ENCODE peak calls at places on chromosomes 1 and 21, in six cellular contexts. I is cardiac muscle cell; S is CD8-positive, alpha-beta memory T cell; G is fibroblast of mammary gland; H is stomach; Z is naive thymus-derived CD4-positive, alpha-beta T cell. C is an unnamed sample.

GRCh38 chr1:77661696-77662095 is 20.8 kb downstream of the ZZZ3 start:
- DNase-seq in I (no peak), S (no peak), G (no peak), H (no peak), Z (no peak), C (no peak)

GRCh38 chr21:36209626-36210171 is 53.1 kb downstream of the DOP1B start:
- DNase-seq in I (peak), S (peak), G (peak), H (peak), Z (peak), C (peak)

GRCh38 chr21:43775795-43776430 is at the start of gene CSTB:
- DNase-seq in I (peak), S (peak), G (no peak), H (peak), Z (peak), C (peak)

GRCh38 chr1:97911266-97912215 is 9.3 kb downstream of the DPYD start:
- DNase-seq in I (no peak), S (no peak), G (no peak), H (no peak), Z (peak), C (peak)

GRCh38 chr1:9914603-9914937 is 4.5 kb upstream of the CTNNBIP1 start:
- DNase-seq in I (no peak), S (no peak), G (no peak), H (no peak), Z (no peak), C (no peak)

GRCh38 chr1:7366286-7366954 is 404.7 kb upstream of the VAMP3 start:
- DNase-seq in I (no peak), S (no peak), G (no peak), H (no peak), Z (no peak), C (no peak)

GRCh38 chr1:59779949-59780348 is 34.8 kb upstream of the HOOK1 start:
- DNase-seq in I (no peak), S (no peak), G (no peak), H (no peak), Z (no peak), C (no peak)

GRCh38 chr21:38503588-38503987 is 5.3 kb upstream of the ERG start:
- DNase-seq in I (no peak), S (no peak), G (peak), H (no peak), Z (no peak), C (no peak)

GRCh38 chr1:93686497-93687250 is 5.0 kb upstream of the BCAR3 start:
- DNase-seq in I (no peak), S (no peak), G (no peak), H (no peak), Z (no peak), C (no peak)

GRCh38 chr1:53408755-53409129 is 50.5 kb upstream of the DMRTB1 start:
- DNase-seq in I (no peak), S (no peak), G (no peak), H (no peak), Z (no peak), C (no peak)

GRCh38 chr21:46002841-46003574 is 21.4 kb downstream of the COL6A1 start:
- DNase-seq in I (no peak), S (no peak), G (no peak), H (peak), Z (no peak), C (no peak)

GRCh38 chr1:92653605-92654381 is 131.1 kb downstream of the EVI5 start:
- DNase-seq in I (no peak), S (no peak), G (no peak), H (no peak), Z (no peak), C (no peak)

GRCh38 chr1:198088360-198089071 is 68.3 kb upstream of the NEK7 start:
- DNase-seq in I (peak), S (no peak), G (peak), H (no peak), Z (peak), C (peak)

GRCh38 chr1:112985123-112985522 is 29.1 kb upstream of the SLC16A1 start:
- DNase-seq in I (no peak), S (no peak), G (no peak), H (no peak), Z (no peak), C (no peak)

GRCh38 chr1:109615879-109616278 is 3.5 kb downstream of the GNAT2 start:
- DNase-seq in I (no peak), S (no peak), G (no peak), H (no peak), Z (no peak), C (no peak)

GRCh38 chr1:218274551-218274950 is 10.5 kb upstream of the RRP15 start:
- DNase-seq in I (no peak), S (no peak), G (no peak), H (no peak), Z (no peak), C (no peak)

GRCh38 chr1:108643492-108644333 is 17.2 kb downstream of the HENMT1 start:
- DNase-seq in I (peak), S (peak), G (peak), H (peak), Z (peak), C (peak)

GRCh38 chr1:54698346-54698745 is 17.3 kb upstream of the TTC4 start:
- DNase-seq in I (no peak), S (no peak), G (no peak), H (no peak), Z (no peak), C (no peak)

GRCh38 chr1:8689431-8690252 is 127.8 kb downstream of the RERE start:
- DNase-seq in I (no peak), S (no peak), G (no peak), H (no peak), Z (no peak), C (no peak)

GRCh38 chr1:71979947-71980346 is 302.4 kb downstream of the NEGR1 start:
- DNase-seq in I (no peak), S (no peak), G (no peak), H (no peak), Z (no peak), C (no peak)

GRCh38 chr1:54506594-54506993 is 41.4 kb upstream of the ACOT11 start:
- DNase-seq in I (no peak), S (no peak), G (no peak), H (no peak), Z (no peak), C (no peak)

GRCh38 chr1:206923009-206923960 is 1.5 kb upstream of the FCMR start:
- DNase-seq in I (no peak), S (peak), G (no peak), H (no peak), Z (peak), C (peak)

GRCh38 chr1:48761411-48761810 is 15.3 kb downstream of the BEND5 start:
- DNase-seq in I (no peak), S (no peak), G (peak), H (no peak), Z (no peak), C (no peak)

GRCh38 chr1:226596531-226597165 is 48.1 kb downstream of the STUM start:
- DNase-seq in I (no peak), S (no peak), G (no peak), H (no peak), Z (no peak), C (no peak)

GRCh38 chr1:206734499-206735142 is 36.0 kb upstream of the IL19 start:
- DNase-seq in I (peak), S (peak), G (peak), H (peak), Z (peak), C (peak)

GRCh38 chr1:229620876-229621275 is 5.0 kb downstream of the TAF5L start:
- DNase-seq in I (no peak), S (no peak), G (peak), H (no peak), Z (no peak), C (no peak)

GRCh38 chr1:6180578-6181311 is 624 bp upstream of the CHD5 start:
- DNase-seq in I (peak), S (no peak), G (no peak), H (no peak), Z (no peak), C (no peak)

GRCh38 chr1:183543619-183544204 is 46.5 kb downstream of the NCF2 start:
- DNase-seq in I (peak), S (no peak), G (peak), H (no peak), Z (peak), C (peak)

GRCh38 chr1:119742193-119742592 is 26.5 kb downstream of the HMGCS2 start:
- DNase-seq in I (no peak), S (no peak), G (no peak), H (no peak), Z (no peak), C (no peak)

GRCh38 chr1:205998457-205999241 is 4.5 kb downstream of the RAB7B start:
- DNase-seq in I (peak), S (no peak), G (no peak), H (no peak), Z (no peak), C (no peak)

GRCh38 chr1:96845464-96845863 is 123.9 kb downstream of the PTBP2 start:
- DNase-seq in I (peak), S (no peak), G (peak), H (peak), Z (no peak), C (peak)

GRCh38 chr1:192543445-192543844 is 32.1 kb upstream of the RGS1 start:
- DNase-seq in I (no peak), S (no peak), G (no peak), H (no peak), Z (no peak), C (no peak)

DNA sequence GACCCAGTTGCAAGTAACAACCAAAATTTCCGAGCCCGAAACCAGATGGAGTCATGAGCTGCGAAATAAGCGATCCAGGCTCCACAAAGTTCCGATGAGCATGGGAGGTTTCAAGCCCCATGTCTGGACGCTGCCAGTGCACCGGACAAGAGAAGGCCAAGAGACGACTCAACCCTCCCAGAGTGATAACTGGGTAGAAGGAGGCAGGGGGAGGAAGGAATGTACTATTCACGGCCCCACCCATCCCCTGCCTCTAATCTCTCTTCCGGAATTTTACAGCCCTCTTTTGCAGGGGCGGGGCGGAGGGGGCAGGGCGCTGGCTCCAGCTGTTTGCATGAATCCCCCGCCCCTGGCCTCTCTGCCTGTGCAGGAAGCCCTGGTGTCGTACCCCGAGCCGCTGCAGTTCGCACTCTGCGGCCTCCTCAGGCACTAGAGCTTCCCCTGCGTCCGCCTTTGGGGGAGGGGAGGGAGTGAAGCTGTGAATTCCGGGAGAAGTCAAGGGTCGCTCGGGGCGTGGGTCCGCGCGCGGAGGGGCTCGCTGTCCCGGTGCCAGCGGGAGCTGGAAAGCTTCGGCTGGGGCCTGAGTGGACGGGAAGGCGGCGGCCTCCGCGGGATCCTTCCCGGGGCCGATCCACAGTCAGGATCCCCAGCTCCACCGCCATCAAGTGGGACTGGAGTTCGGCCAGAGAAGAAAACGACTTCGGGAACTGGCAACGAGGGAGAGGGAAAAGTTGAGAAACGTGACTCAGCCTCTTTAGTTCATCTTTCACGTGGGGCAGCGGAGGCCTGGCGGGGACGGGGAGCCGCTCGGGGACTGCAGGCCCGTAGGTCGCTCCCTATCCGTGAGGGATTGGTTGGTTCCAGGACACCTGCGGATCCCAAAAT is 6.3 kb upstream of the PTP4A2 start:
- DNase-seq in I (peak), S (peak), G (peak), H (peak), Z (peak), C (peak)
- H3K4me3 ChIP-seq in I (peak), S (peak), G (peak), H (peak), Z (peak), C (peak)

GRCh38 chr1:85200367-85200869 is 398 bp downstream of the SYDE2 start:
- DNase-seq in I (peak), S (peak), G (no peak), H (peak), Z (no peak), C (no peak)

GRCh38 chr1:85200870-85201339 is at the start of gene SYDE2:
- DNase-seq in I (peak), S (peak), G (peak), H (peak), Z (peak), C (peak)

GRCh38 chr1:85201340-85202091 is 700 bp upstream of the SYDE2 start:
- DNase-seq in I (peak), S (peak), G (peak), H (peak), Z (peak), C (peak)

GRCh38 chr1:85199667-85200366 is 999 bp downstream of the SYDE2 start:
- DNase-seq in I (no peak), S (no peak), G (no peak), H (no peak), Z (no peak), C (no peak)

GRCh38 chr1:85198864-85199263 is 2.0 kb downstream of the SYDE2 start:
- DNase-seq in I (no peak), S (no peak), G (no peak), H (no peak), Z (no peak), C (no peak)
- H3K4me3 ChIP-seq in I (peak), S (no peak), G (no peak), H (peak), Z (no peak), C (no peak)

DNA sequence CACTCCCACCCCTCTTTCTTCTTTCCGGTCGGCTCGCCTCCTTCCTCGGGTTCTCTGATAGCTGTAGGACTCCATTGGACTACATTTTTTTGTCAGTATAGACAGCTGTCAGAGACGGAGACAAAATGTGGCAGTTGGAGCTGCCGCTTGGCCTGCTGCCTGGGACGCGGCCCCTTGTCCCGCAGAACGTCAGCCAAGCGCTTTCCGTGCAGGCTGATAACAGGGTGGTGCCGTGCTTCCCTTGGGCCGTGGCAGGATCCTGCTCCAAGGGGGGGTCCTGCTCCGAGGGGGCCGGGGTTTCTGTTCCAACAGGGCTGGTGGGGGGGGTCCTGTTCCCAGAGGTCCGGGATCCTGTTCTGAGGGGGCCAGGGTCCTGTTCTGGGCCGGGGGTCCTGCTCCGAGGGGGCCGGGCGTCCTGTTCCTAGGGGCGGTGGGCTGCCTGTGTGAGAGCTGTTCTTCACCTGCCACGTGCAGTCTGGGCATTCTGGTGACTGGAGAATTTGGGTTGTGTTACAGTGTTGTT is 4.9 kb downstream of the SKI start:
- DNase-seq in I (no peak), S (no peak), G (no peak), H (no peak), Z (no peak), C (no peak)
- H3K4me3 ChIP-seq in I (no peak), S (peak), G (peak), H (peak), Z (peak), C (no peak)

GRCh38 chr1:15159166-15159555 is 5.6 kb downstream of the TMEM51 start:
- DNase-seq in I (no peak), S (no peak), G (no peak), H (no peak), Z (no peak), C (no peak)
- H3K4me3 ChIP-seq in I (no peak), S (no peak), G (no peak), H (no peak), Z (no peak), C (no peak)

DNA sequence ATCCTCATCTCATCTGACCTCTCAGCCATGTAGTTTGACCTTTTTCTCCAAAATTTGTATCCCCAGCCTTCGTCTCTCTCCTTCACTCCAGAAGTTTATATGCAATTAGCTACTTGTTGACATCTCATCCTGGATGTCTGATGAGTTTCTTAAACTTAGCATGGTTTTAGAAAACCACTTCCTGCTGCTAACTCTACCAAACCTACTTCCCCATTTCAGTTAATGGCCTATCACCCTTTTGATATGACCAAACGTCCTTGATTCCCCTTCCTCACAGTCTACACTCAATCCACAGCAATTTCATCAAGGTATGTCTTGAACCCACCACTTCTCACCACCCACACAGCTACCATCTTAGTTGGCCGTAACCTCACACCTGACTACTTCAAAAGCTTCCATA is 121.9 kb downstream of the LRRC40 start:
- DNase-seq in I (no peak), S (no peak), G (no peak), H (no peak), Z (no peak), C (peak)
- H3K4me3 ChIP-seq in I (no peak), S (no peak), G (no peak), H (no peak), Z (no peak), C (no peak)

GRCh38 chr1:234400773-234401172 is 27.5 kb downstream of the COA6 start:
- DNase-seq in I (no peak), S (no peak), G (no peak), H (no peak), Z (peak), C (peak)
- H3K4me3 ChIP-seq in I (no peak), S (peak), G (no peak), H (no peak), Z (peak), C (no peak)

GRCh38 chr1:21620011-21620410 is 49.1 kb downstream of the RAP1GAP start:
- DNase-seq in I (no peak), S (no peak), G (no peak), H (no peak), Z (no peak), C (no peak)
- H3K4me3 ChIP-seq in I (no peak), S (no peak), G (no peak), H (peak), Z (no peak), C (peak)